ENCODE peak calls at places on chromosomes 11 and 22, in eight cellular contexts. B is LoVo; W is NCI-H2171 treated with DMSO at 0.1 percent for 48 hours; S is GM13976; U is activated T-cell treated with anti-CD3 and anti-CD28 coated beads, Interleukin-2, amount 50 U/mL, for 48 hours; H is AG08396; C is H7; E is HTR-8/SVneo. O is an unnamed sample.
A peak's percentile ranks its signal among the peaks of the same experiment; 100 is the strongest.

GRCh38 chr11:73141031-73141308 is 1.1 kb downstream of the FCHSD2 start:
- DNase-seq in B (no peak), W (peak; percentile 35), S (peak; percentile 45), U (peak; percentile 61), H (peak; percentile 39), C (peak; percentile 55), E (peak; percentile 28), O (peak; percentile 28)

GRCh38 chr11:3665336-3666022 is 5.7 kb downstream of the CHRNA10 start:
- DNase-seq in B (no peak), W (no peak), S (no peak), U (no peak), H (no peak), C (no peak), E (no peak), O (peak; percentile 35)

GRCh38 chr11:77442394-77443053 is 31.4 kb downstream of the PAK1 start:
- DNase-seq in B (no peak), W (no peak), S (no peak), U (no peak), H (no peak), C (no peak), E (no peak), O (no peak)

GRCh38 chr22:49015459-49015858 is 812.2 kb downstream of the BRD1 start:
- DNase-seq in B (no peak), W (no peak), S (no peak), U (no peak), H (no peak), C (peak; percentile 21), E (no peak), O (no peak)

GRCh38 chr11:103325686-103326069 is 216.5 kb downstream of the DYNC2H1 start:
- DNase-seq in B (no peak), W (no peak), S (peak; percentile 1), U (no peak), H (no peak), C (no peak), E (no peak), O (no peak)

GRCh38 chr11:69662806-69663205 is 12.3 kb downstream of the LTO1 start:
- DNase-seq in B (no peak), W (no peak), S (no peak), U (no peak), H (no peak), C (peak; percentile 38), E (no peak), O (peak; percentile 7)

GRCh38 chr22:17910561-17911311 is 113.6 kb downstream of the MICAL3 start:
- DNase-seq in B (no peak), W (peak; percentile 38), S (peak; percentile 43), U (no peak), H (peak; percentile 88), C (peak; percentile 72), E (peak; percentile 68), O (no peak)

GRCh38 chr11:272931-273198 is 5.3 kb upstream of the NLRP6 start:
- DNase-seq in B (no peak), W (no peak), S (no peak), U (no peak), H (no peak), C (peak; percentile 14), E (no peak), O (no peak)

GRCh38 chr11:34652191-34652958 is 31.5 kb downstream of the EHF start:
- DNase-seq in B (no peak), W (no peak), S (no peak), U (no peak), H (no peak), C (no peak), E (no peak), O (no peak)

GRCh38 chr22:36086170-36086490 is 57.5 kb upstream of the RBFOX2 start:
- DNase-seq in B (peak; percentile 74), W (no peak), S (no peak), U (no peak), H (no peak), C (no peak), E (no peak), O (no peak)

GRCh38 chr11:61071208-61071681 is 31.0 kb upstream of the CD5 start:
- DNase-seq in B (no peak), W (no peak), S (peak; percentile 79), U (peak; percentile 70), H (no peak), C (no peak), E (no peak), O (peak; percentile 53)

GRCh38 chr11:14347494-14347893 is 11.5 kb downstream of the RRAS2 start:
- DNase-seq in B (no peak), W (no peak), S (no peak), U (no peak), H (no peak), C (no peak), E (no peak), O (no peak)

GRCh38 chr22:42991010-42991651 is 23.8 kb downstream of the PACSIN2 start:
- DNase-seq in B (no peak), W (no peak), S (no peak), U (no peak), H (peak; percentile 68), C (no peak), E (no peak), O (no peak)

GRCh38 chr11:103546236-103546635 is 437.0 kb downstream of the DYNC2H1 start:
- DNase-seq in B (no peak), W (no peak), S (no peak), U (no peak), H (peak; percentile 11), C (no peak), E (no peak), O (no peak)

GRCh38 chr11:117045956-117046355 is 52.3 kb downstream of the SIK3 start:
- DNase-seq in B (no peak), W (no peak), S (no peak), U (no peak), H (no peak), C (no peak), E (no peak), O (no peak)

GRCh38 chr22:38599466-38599865 is 29.5 kb upstream of the DMC1 start:
- DNase-seq in B (no peak), W (no peak), S (no peak), U (no peak), H (no peak), C (no peak), E (no peak), O (no peak)